ENCODE peak calls at places on chromosomes 11 and 22, in eight cellular contexts. T, E, J, I, S, G, D and B are unnamed samples.

GRCh38 chr11:18526130-18526520 is 617 bp downstream of the TSG101 start:
- DNase-seq in T (no peak), E (no peak), J (no peak), I (no peak), S (no peak), G (no peak), D (no peak), B (no peak)

GRCh38 chr11:75371930-75372876 is 20.7 kb upstream of the ARRB1 start:
- DNase-seq in T (no peak), E (no peak), J (peak), I (no peak), S (no peak), G (no peak), D (peak), B (peak)

GRCh38 chr11:67732045-67732787 is 57.8 kb upstream of the ALDH3B2 start:
- DNase-seq in T (peak), E (peak), J (no peak), I (no peak), S (peak), G (peak), D (peak), B (peak)

GRCh38 chr11:60175860-60176275 is 7.0 kb downstream of the MS4A6A start:
- DNase-seq in T (no peak), E (no peak), J (no peak), I (no peak), S (peak), G (no peak), D (no peak), B (no peak)

GRCh38 chr22:25367756-25368155 is 148.3 kb downstream of the CRYBB2 start:
- DNase-seq in T (no peak), E (no peak), J (no peak), I (no peak), S (no peak), G (no peak), D (no peak), B (no peak)

GRCh38 chr11:134559617-134559992 is 147.6 kb upstream of the B3GAT1 start:
- DNase-seq in T (no peak), E (no peak), J (no peak), I (no peak), S (no peak), G (no peak), D (no peak), B (no peak)

GRCh38 chr22:23888615-23889401 is 5.4 kb upstream of the MIF start:
- DNase-seq in T (no peak), E (no peak), J (peak), I (no peak), S (no peak), G (no peak), D (peak), B (no peak)

GRCh38 chr22:32583921-32584335 is 109.3 kb downstream of the FBXO7 start:
- DNase-seq in T (no peak), E (no peak), J (no peak), I (no peak), S (no peak), G (no peak), D (peak), B (no peak)

GRCh38 chr22:46007003-46007847 is 30.3 kb upstream of the WNT7B start:
- DNase-seq in T (no peak), E (no peak), J (peak), I (no peak), S (peak), G (no peak), D (peak), B (peak)

GRCh38 chr11:57463596-57464342 is 3.4 kb downstream of the RTN4RL2 start:
- DNase-seq in T (no peak), E (no peak), J (no peak), I (no peak), S (no peak), G (no peak), D (no peak), B (no peak)

GRCh38 chr22:39900306-39901227 is at the start of gene GRAP2:
- DNase-seq in T (peak), E (peak), J (no peak), I (no peak), S (peak), G (peak), D (no peak), B (no peak)

GRCh38 chr11:1919428-1920127 is at the start of gene TNNT3:
- DNase-seq in T (no peak), E (no peak), J (no peak), I (no peak), S (no peak), G (no peak), D (peak), B (no peak)

GRCh38 chr11:45266693-45267451 is 19.3 kb downstream of the SYT13 start:
- DNase-seq in T (peak), E (no peak), J (no peak), I (no peak), S (peak), G (no peak), D (no peak), B (no peak)

GRCh38 chr22:28939394-28939793 is 56.0 kb downstream of the ZNRF3 start:
- DNase-seq in T (no peak), E (no peak), J (no peak), I (no peak), S (no peak), G (no peak), D (no peak), B (no peak)

GRCh38 chr11:67304511-67305113 is 1.3 kb downstream of the SSH3 start:
- DNase-seq in T (no peak), E (no peak), J (no peak), I (no peak), S (no peak), G (no peak), D (no peak), B (no peak)

GRCh38 chr22:46622081-46622521 is 1.9 kb downstream of the GRAMD4 start:
- DNase-seq in T (no peak), E (no peak), J (no peak), I (no peak), S (no peak), G (no peak), D (no peak), B (peak)

GRCh38 chr22:25702046-25702445 is 39.9 kb upstream of the MYO18B start:
- DNase-seq in T (no peak), E (no peak), J (no peak), I (no peak), S (no peak), G (no peak), D (peak), B (peak)

GRCh38 chr22:47005506-47006408 is 243.3 kb downstream of the TBC1D22A start:
- DNase-seq in T (no peak), E (no peak), J (no peak), I (no peak), S (no peak), G (no peak), D (no peak), B (no peak)

GRCh38 chr11:64722141-64723050 is 601 bp downstream of the NRXN2 start:
- DNase-seq in T (no peak), E (no peak), J (no peak), I (no peak), S (no peak), G (no peak), D (no peak), B (no peak)